ENCODE peak calls at places on chromosomes 2 and 18, in six cellular contexts. One of them, this sample, is unnamed.

GRCh38 chr2:70411489-70412081 is 109.7 kb upstream of the FAM136A start:
- DNase-seq in RWPE1: no peak
- DNase-seq in thoracic aorta: no peak
- DNase-seq in hepatocyte: no peak
- DNase-seq in left ventricle myocardium inferior: no peak
- DNase-seq in gastrocnemius medialis: no peak
- DNase-seq in this sample: no peak

GRCh38 chr2:152694161-152694661 is 23.1 kb downstream of the PRPF40A start:
- DNase-seq in gastrocnemius medialis: no peak
- DNase-seq in hepatocyte: peak
- DNase-seq in thoracic aorta: no peak
- DNase-seq in RWPE1: peak
- DNase-seq in left ventricle myocardium inferior: no peak
- DNase-seq in this sample: no peak

GRCh38 chr2:72139871-72140620 is 7.6 kb downstream of the CYP26B1 start:
- DNase-seq in gastrocnemius medialis: no peak
- DNase-seq in hepatocyte: no peak
- DNase-seq in left ventricle myocardium inferior: peak
- DNase-seq in thoracic aorta: no peak
- DNase-seq in RWPE1: no peak
- DNase-seq in this sample: peak

GRCh38 chr2:112674229-112674628 is 28.5 kb downstream of the SLC20A1 start:
- DNase-seq in gastrocnemius medialis: peak
- DNase-seq in left ventricle myocardium inferior: peak
- DNase-seq in thoracic aorta: peak
- DNase-seq in RWPE1: no peak
- DNase-seq in hepatocyte: no peak
- DNase-seq in this sample: no peak

GRCh38 chr18:5049124-5049523 is 147.9 kb downstream of the AKAIN1 start:
- DNase-seq in left ventricle myocardium inferior: no peak
- DNase-seq in RWPE1: no peak
- DNase-seq in hepatocyte: no peak
- DNase-seq in gastrocnemius medialis: no peak
- DNase-seq in thoracic aorta: no peak
- DNase-seq in this sample: no peak

GRCh38 chr18:21315741-21316187 is 73.7 kb downstream of the GREB1L start:
- DNase-seq in thoracic aorta: no peak
- DNase-seq in hepatocyte: peak
- DNase-seq in left ventricle myocardium inferior: no peak
- DNase-seq in RWPE1: no peak
- DNase-seq in gastrocnemius medialis: no peak
- DNase-seq in this sample: no peak

GRCh38 chr2:215215637-215216036 is 77.2 kb upstream of the ABCA12 start:
- DNase-seq in left ventricle myocardium inferior: no peak
- DNase-seq in RWPE1: no peak
- DNase-seq in gastrocnemius medialis: no peak
- DNase-seq in thoracic aorta: no peak
- DNase-seq in hepatocyte: no peak
- DNase-seq in this sample: no peak

GRCh38 chr18:6682437-6683111 is 46.9 kb upstream of the ARHGAP28 start:
- DNase-seq in left ventricle myocardium inferior: no peak
- DNase-seq in hepatocyte: no peak
- DNase-seq in RWPE1: no peak
- DNase-seq in gastrocnemius medialis: no peak
- DNase-seq in thoracic aorta: no peak
- DNase-seq in this sample: no peak

GRCh38 chr2:240628507-240629418 is 3.5 kb downstream of the GPR35 start:
- DNase-seq in left ventricle myocardium inferior: no peak
- DNase-seq in gastrocnemius medialis: no peak
- DNase-seq in thoracic aorta: no peak
- DNase-seq in RWPE1: no peak
- DNase-seq in hepatocyte: no peak
- DNase-seq in this sample: no peak

GRCh38 chr2:8680931-8681760 is 710 bp upstream of the ID2 start:
- DNase-seq in hepatocyte: peak
- DNase-seq in gastrocnemius medialis: no peak
- DNase-seq in left ventricle myocardium inferior: peak
- DNase-seq in RWPE1: peak
- DNase-seq in thoracic aorta: peak
- DNase-seq in this sample: peak

GRCh38 chr2:112121682-112122254 is 16.4 kb upstream of the FBLN7 start:
- DNase-seq in gastrocnemius medialis: no peak
- DNase-seq in left ventricle myocardium inferior: no peak
- DNase-seq in RWPE1: peak
- DNase-seq in thoracic aorta: no peak
- DNase-seq in hepatocyte: peak
- DNase-seq in this sample: peak

GRCh38 chr2:72895759-72896281 is 8.6 kb downstream of the SPR start:
- DNase-seq in gastrocnemius medialis: no peak
- DNase-seq in thoracic aorta: no peak
- DNase-seq in RWPE1: no peak
- DNase-seq in left ventricle myocardium inferior: no peak
- DNase-seq in hepatocyte: peak
- DNase-seq in this sample: peak

GRCh38 chr2:14902953-14903352 is 270.4 kb downstream of the LRATD1 start:
- DNase-seq in RWPE1: no peak
- DNase-seq in thoracic aorta: no peak
- DNase-seq in hepatocyte: no peak
- DNase-seq in gastrocnemius medialis: no peak
- DNase-seq in left ventricle myocardium inferior: no peak
- DNase-seq in this sample: no peak

GRCh38 chr18:77320960-77321559 is 71.4 kb downstream of the GALR1 start:
- DNase-seq in thoracic aorta: no peak
- DNase-seq in left ventricle myocardium inferior: no peak
- DNase-seq in RWPE1: no peak
- DNase-seq in gastrocnemius medialis: peak
- DNase-seq in hepatocyte: no peak
- DNase-seq in this sample: no peak

GRCh38 chr2:98091738-98092137 is 4.8 kb downstream of the VWA3B start:
- DNase-seq in gastrocnemius medialis: no peak
- DNase-seq in RWPE1: no peak
- DNase-seq in thoracic aorta: no peak
- DNase-seq in hepatocyte: no peak
- DNase-seq in left ventricle myocardium inferior: no peak
- DNase-seq in this sample: no peak

GRCh38 chr18:53701697-53702096 is 522.8 kb downstream of the MBD2 start:
- DNase-seq in RWPE1: no peak
- DNase-seq in hepatocyte: no peak
- DNase-seq in left ventricle myocardium inferior: no peak
- DNase-seq in gastrocnemius medialis: no peak
- DNase-seq in thoracic aorta: no peak
- DNase-seq in this sample: no peak

GRCh38 chr18:54284967-54285785 is 15.9 kb downstream of the POLI start:
- DNase-seq in left ventricle myocardium inferior: peak
- DNase-seq in RWPE1: peak
- DNase-seq in thoracic aorta: no peak
- DNase-seq in gastrocnemius medialis: no peak
- DNase-seq in hepatocyte: no peak
- DNase-seq in this sample: no peak

GRCh38 chr2:95333888-95334338 is 36.8 kb downstream of the KCNIP3 start:
- DNase-seq in thoracic aorta: no peak
- DNase-seq in gastrocnemius medialis: no peak
- DNase-seq in hepatocyte: peak
- DNase-seq in left ventricle myocardium inferior: peak
- DNase-seq in RWPE1: peak
- DNase-seq in this sample: no peak

GRCh38 chr2:217941886-217942728 is 60.7 kb downstream of the TNS1 start:
- DNase-seq in gastrocnemius medialis: no peak
- DNase-seq in left ventricle myocardium inferior: no peak
- DNase-seq in hepatocyte: no peak
- DNase-seq in RWPE1: no peak
- DNase-seq in thoracic aorta: no peak
- DNase-seq in this sample: no peak

GRCh38 chr2:178863856-178864620 is 56.8 kb upstream of the TTN start:
- DNase-seq in hepatocyte: peak
- DNase-seq in RWPE1: peak
- DNase-seq in gastrocnemius medialis: peak
- DNase-seq in thoracic aorta: peak
- DNase-seq in left ventricle myocardium inferior: peak
- DNase-seq in this sample: no peak

GRCh38 chr2:207219716-207220414 is 54.1 kb upstream of the KLF7 start:
- DNase-seq in left ventricle myocardium inferior: no peak
- DNase-seq in thoracic aorta: no peak
- DNase-seq in hepatocyte: peak
- DNase-seq in gastrocnemius medialis: no peak
- DNase-seq in RWPE1: peak
- DNase-seq in this sample: no peak

GRCh38 chr2:71150082-71150816 is 19.8 kb downstream of the MPHOSPH10 start:
- DNase-seq in hepatocyte: no peak
- DNase-seq in left ventricle myocardium inferior: no peak
- DNase-seq in RWPE1: no peak
- DNase-seq in thoracic aorta: no peak
- DNase-seq in gastrocnemius medialis: no peak
- DNase-seq in this sample: no peak

GRCh38 chr2:217142649-217143266 is 282.9 kb upstream of the TNP1 start:
- DNase-seq in RWPE1: peak
- DNase-seq in left ventricle myocardium inferior: no peak
- DNase-seq in hepatocyte: peak
- DNase-seq in gastrocnemius medialis: no peak
- DNase-seq in thoracic aorta: no peak
- DNase-seq in this sample: no peak

GRCh38 chr2:203688798-203689197 is 17.6 kb upstream of the CD28 start:
- DNase-seq in left ventricle myocardium inferior: peak
- DNase-seq in thoracic aorta: no peak
- DNase-seq in gastrocnemius medialis: peak
- DNase-seq in RWPE1: no peak
- DNase-seq in hepatocyte: peak
- DNase-seq in this sample: no peak

GRCh38 chr2:213069531-213069930 is 81.9 kb downstream of the IKZF2 start:
- DNase-seq in RWPE1: no peak
- DNase-seq in hepatocyte: no peak
- DNase-seq in left ventricle myocardium inferior: no peak
- DNase-seq in gastrocnemius medialis: no peak
- DNase-seq in thoracic aorta: no peak
- DNase-seq in this sample: no peak

GRCh38 chr2:234310166-234310565 is 186.7 kb downstream of the ARL4C start:
- DNase-seq in RWPE1: no peak
- DNase-seq in gastrocnemius medialis: no peak
- DNase-seq in thoracic aorta: no peak
- DNase-seq in hepatocyte: no peak
- DNase-seq in left ventricle myocardium inferior: no peak
- DNase-seq in this sample: no peak

GRCh38 chr2:104502904-104503303 is 351.0 kb upstream of the POU3F3 start:
- DNase-seq in hepatocyte: no peak
- DNase-seq in RWPE1: no peak
- DNase-seq in left ventricle myocardium inferior: no peak
- DNase-seq in gastrocnemius medialis: no peak
- DNase-seq in thoracic aorta: no peak
- DNase-seq in this sample: no peak

GRCh38 chr18:44693030-44693784 is 12.5 kb downstream of the SETBP1 start:
- DNase-seq in RWPE1: peak
- DNase-seq in thoracic aorta: no peak
- DNase-seq in hepatocyte: no peak
- DNase-seq in gastrocnemius medialis: no peak
- DNase-seq in left ventricle myocardium inferior: no peak
- DNase-seq in this sample: no peak

GRCh38 chr2:218001629-218002028 is 1.2 kb downstream of the TNS1 start:
- DNase-seq in hepatocyte: no peak
- DNase-seq in gastrocnemius medialis: no peak
- DNase-seq in thoracic aorta: no peak
- DNase-seq in RWPE1: no peak
- DNase-seq in left ventricle myocardium inferior: no peak
- DNase-seq in this sample: no peak

GRCh38 chr18:36366994-36367839 is 69.7 kb downstream of the FHOD3 start:
- DNase-seq in hepatocyte: no peak
- DNase-seq in thoracic aorta: peak
- DNase-seq in RWPE1: no peak
- DNase-seq in left ventricle myocardium inferior: peak
- DNase-seq in gastrocnemius medialis: no peak
- DNase-seq in this sample: no peak

GRCh38 chr18:74153377-74153776 is 5.1 kb downstream of the TIMM21 start:
- DNase-seq in left ventricle myocardium inferior: no peak
- DNase-seq in gastrocnemius medialis: no peak
- DNase-seq in thoracic aorta: no peak
- DNase-seq in RWPE1: no peak
- DNase-seq in hepatocyte: no peak
- DNase-seq in this sample: no peak

GRCh38 chr2:735670-736218 is 58.5 kb upstream of the TMEM18 start:
- DNase-seq in RWPE1: no peak
- DNase-seq in left ventricle myocardium inferior: no peak
- DNase-seq in gastrocnemius medialis: no peak
- DNase-seq in thoracic aorta: no peak
- DNase-seq in hepatocyte: no peak
- DNase-seq in this sample: no peak

DNA sequence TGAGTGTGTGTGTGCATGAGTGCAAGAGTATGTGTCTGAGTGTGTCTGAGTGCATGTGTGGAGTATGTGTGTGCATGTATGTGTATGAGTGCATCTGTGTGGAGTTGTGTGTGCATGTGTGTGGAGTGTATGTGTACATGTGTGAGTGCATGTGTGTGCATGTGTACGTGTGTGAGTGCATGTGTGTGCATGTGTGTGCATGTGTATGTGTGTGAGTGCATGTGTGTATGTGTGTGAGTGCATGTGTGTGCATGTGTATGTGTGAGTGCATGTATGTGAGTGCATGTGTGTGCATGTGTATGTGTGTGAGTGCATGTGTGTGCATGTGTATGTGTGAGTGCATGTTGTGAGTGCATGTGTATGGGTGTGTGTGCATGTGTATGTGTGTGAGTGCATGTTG is 23.7 kb downstream of the TOGARAM2 start:
- DNase-seq in gastrocnemius medialis: no peak
- DNase-seq in RWPE1: no peak
- DNase-seq in hepatocyte: no peak
- DNase-seq in left ventricle myocardium inferior: no peak
- DNase-seq in thoracic aorta: no peak
- DNase-seq in this sample: no peak
- H3K27ac ChIP-seq in gastrocnemius medialis: no peak
- H3K27ac ChIP-seq in RWPE1: no peak
- H3K27ac ChIP-seq in hepatocyte: no peak
- H3K27ac ChIP-seq in left ventricle myocardium inferior: no peak
- H3K27ac ChIP-seq in thoracic aorta: no peak
- H3K27ac ChIP-seq in this sample: no peak

GRCh38 chr2:67544286-67544685 is 147.2 kb downstream of the ETAA1 start:
- DNase-seq in RWPE1: no peak
- DNase-seq in thoracic aorta: no peak
- DNase-seq in hepatocyte: no peak
- DNase-seq in gastrocnemius medialis: no peak
- DNase-seq in left ventricle myocardium inferior: no peak
- DNase-seq in this sample: no peak
- H3K27ac ChIP-seq in RWPE1: no peak
- H3K27ac ChIP-seq in thoracic aorta: no peak
- H3K27ac ChIP-seq in hepatocyte: no peak
- H3K27ac ChIP-seq in gastrocnemius medialis: no peak
- H3K27ac ChIP-seq in left ventricle myocardium inferior: no peak
- H3K27ac ChIP-seq in this sample: no peak

GRCh38 chr2:11773747-11774536 is 27.5 kb downstream of the LPIN1 start:
- DNase-seq in hepatocyte: no peak
- DNase-seq in gastrocnemius medialis: no peak
- DNase-seq in thoracic aorta: no peak
- DNase-seq in RWPE1: no peak
- DNase-seq in left ventricle myocardium inferior: no peak
- DNase-seq in this sample: no peak
- H3K27ac ChIP-seq in hepatocyte: no peak
- H3K27ac ChIP-seq in gastrocnemius medialis: peak
- H3K27ac ChIP-seq in thoracic aorta: no peak
- H3K27ac ChIP-seq in RWPE1: no peak
- H3K27ac ChIP-seq in left ventricle myocardium inferior: peak
- H3K27ac ChIP-seq in this sample: no peak

GRCh38 chr2:43484323-43484930 is 111.4 kb downstream of the THADA start:
- DNase-seq in thoracic aorta: no peak
- DNase-seq in gastrocnemius medialis: no peak
- DNase-seq in left ventricle myocardium inferior: no peak
- DNase-seq in RWPE1: peak
- DNase-seq in hepatocyte: peak
- DNase-seq in this sample: no peak
- H3K27ac ChIP-seq in thoracic aorta: no peak
- H3K27ac ChIP-seq in gastrocnemius medialis: peak
- H3K27ac ChIP-seq in left ventricle myocardium inferior: peak
- H3K27ac ChIP-seq in RWPE1: no peak
- H3K27ac ChIP-seq in hepatocyte: no peak
- H3K27ac ChIP-seq in this sample: peak

This sample was measured in Peyer's patch.